ENCODE peak calls at places on chromosome 15, in ten cellular contexts. One of them, this sample, is unnamed.

GRCh38 chr15:76338555-76339301 is 2.2 kb downstream of the ISL2 start:
- DNase-seq in body of pancreas: no peak
- DNase-seq in endodermal cell: no peak
- DNase-seq in Right ventricle myocardium superior: no peak
- DNase-seq in pancreas: no peak
- DNase-seq in EH: peak
- DNase-seq in midbrain: no peak
- DNase-seq in RWPE1: no peak
- DNase-seq in C1 segment of cervical spinal cord: no peak
- DNase-seq in brain microvascular endothelial cell: no peak
- DNase-seq in this sample: no peak

GRCh38 chr15:51077565-51078153 is 17.0 kb downstream of the TNFAIP8L3 start:
- DNase-seq in body of pancreas: peak
- DNase-seq in endodermal cell: peak
- DNase-seq in Right ventricle myocardium superior: peak
- DNase-seq in pancreas: peak
- DNase-seq in EH: peak
- DNase-seq in midbrain: peak
- DNase-seq in RWPE1: no peak
- DNase-seq in C1 segment of cervical spinal cord: peak
- DNase-seq in brain microvascular endothelial cell: peak
- DNase-seq in this sample: peak

GRCh38 chr15:22945071-22945470 is 35.1 kb downstream of the CYFIP1 start:
- DNase-seq in body of pancreas: no peak
- DNase-seq in endodermal cell: no peak
- DNase-seq in Right ventricle myocardium superior: no peak
- DNase-seq in pancreas: no peak
- DNase-seq in EH: no peak
- DNase-seq in midbrain: no peak
- DNase-seq in RWPE1: no peak
- DNase-seq in C1 segment of cervical spinal cord: no peak
- DNase-seq in brain microvascular endothelial cell: no peak
- DNase-seq in this sample: no peak

GRCh38 chr15:45091161-45091560 is 22.8 kb downstream of the DUOX2 start:
- DNase-seq in body of pancreas: no peak
- DNase-seq in endodermal cell: no peak
- DNase-seq in Right ventricle myocardium superior: no peak
- DNase-seq in pancreas: no peak
- DNase-seq in EH: peak
- DNase-seq in midbrain: no peak
- DNase-seq in RWPE1: no peak
- DNase-seq in C1 segment of cervical spinal cord: no peak
- DNase-seq in brain microvascular endothelial cell: peak
- DNase-seq in this sample: no peak

GRCh38 chr15:69748131-69748530 is 295.5 kb downstream of the RPLP1 start:
- DNase-seq in body of pancreas: no peak
- DNase-seq in endodermal cell: no peak
- DNase-seq in Right ventricle myocardium superior: no peak
- DNase-seq in pancreas: no peak
- DNase-seq in EH: no peak
- DNase-seq in midbrain: no peak
- DNase-seq in RWPE1: no peak
- DNase-seq in C1 segment of cervical spinal cord: no peak
- DNase-seq in brain microvascular endothelial cell: no peak
- DNase-seq in this sample: no peak

GRCh38 chr15:40481671-40482070 is 10.9 kb downstream of the CHST14 start:
- DNase-seq in body of pancreas: no peak
- DNase-seq in endodermal cell: no peak
- DNase-seq in Right ventricle myocardium superior: no peak
- DNase-seq in pancreas: no peak
- DNase-seq in EH: peak
- DNase-seq in midbrain: no peak
- DNase-seq in RWPE1: no peak
- DNase-seq in C1 segment of cervical spinal cord: no peak
- DNase-seq in brain microvascular endothelial cell: no peak
- DNase-seq in this sample: no peak

GRCh38 chr15:62874933-62875625 is 167.5 kb upstream of the TPM1 start:
- DNase-seq in body of pancreas: no peak
- DNase-seq in endodermal cell: peak
- DNase-seq in Right ventricle myocardium superior: no peak
- DNase-seq in pancreas: no peak
- DNase-seq in EH: no peak
- DNase-seq in midbrain: no peak
- DNase-seq in RWPE1: no peak
- DNase-seq in C1 segment of cervical spinal cord: no peak
- DNase-seq in brain microvascular endothelial cell: no peak
- DNase-seq in this sample: no peak

GRCh38 chr15:60442031-60442665 is 36.8 kb downstream of the ICE2 start:
- DNase-seq in body of pancreas: no peak
- DNase-seq in endodermal cell: no peak
- DNase-seq in Right ventricle myocardium superior: no peak
- DNase-seq in pancreas: no peak
- DNase-seq in EH: no peak
- DNase-seq in midbrain: no peak
- DNase-seq in RWPE1: no peak
- DNase-seq in C1 segment of cervical spinal cord: no peak
- DNase-seq in brain microvascular endothelial cell: no peak
- DNase-seq in this sample: no peak

This sample was measured in lower lobe of right lung.